ENCODE peak calls at places on chromosomes 1 and 21, in eight cellular contexts. V, P, R, I, Z, F, C and X are unnamed samples.

GRCh38 chr1:185973645-185974044 is 239.5 kb downstream of the HMCN1 start:
- DNase-seq in V (no peak), P (no peak), R (no peak), I (no peak), Z (no peak), F (no peak), C (peak; percentile 93), X (peak; percentile 87)

GRCh38 chr1:45543599-45544417 is 6.8 kb upstream of the AKR1A1 start:
- DNase-seq in V (no peak), P (peak; percentile 97), R (no peak), I (peak; percentile 65), Z (no peak), F (peak; percentile 21), C (peak; percentile 41), X (no peak)

GRCh38 chr1:119554188-119554587 is 47.2 kb downstream of the HSD3B1 start:
- DNase-seq in V (no peak), P (peak; percentile 43), R (no peak), I (no peak), Z (peak; percentile 28), F (peak; percentile 7), C (peak; percentile 30), X (peak; percentile 95)

GRCh38 chr1:17350053-17350452 is 21.9 kb upstream of the PADI6 start:
- DNase-seq in V (no peak), P (no peak), R (no peak), I (no peak), Z (peak; percentile 27), F (no peak), C (no peak), X (no peak)

GRCh38 chr1:246152986-246153431 is 354.1 kb downstream of the SMYD3 start:
- DNase-seq in V (no peak), P (no peak), R (no peak), I (no peak), Z (no peak), F (no peak), C (no peak), X (no peak)

GRCh38 chr1:30969903-30970302 is 61.3 kb upstream of the SDC3 start:
- DNase-seq in V (no peak), P (no peak), R (no peak), I (no peak), Z (no peak), F (no peak), C (no peak), X (no peak)

GRCh38 chr1:56255516-56256181 is 323.7 kb downstream of the PLPP3 start:
- DNase-seq in V (peak; percentile 87), P (no peak), R (no peak), I (no peak), Z (no peak), F (no peak), C (no peak), X (peak; percentile 98)

GRCh38 chr1:147772540-147772939 is 12.1 kb upstream of the GJA5 start:
- DNase-seq in V (no peak), P (no peak), R (no peak), I (no peak), Z (no peak), F (no peak), C (no peak), X (no peak)

GRCh38 chr1:245870698-245871097 is 636.4 kb downstream of the SMYD3 start:
- DNase-seq in V (no peak), P (no peak), R (no peak), I (no peak), Z (no peak), F (no peak), C (no peak), X (no peak)

GRCh38 chr1:243354511-243355153 is 98.8 kb downstream of the SDCCAG8 start:
- DNase-seq in V (no peak), P (peak; percentile 29), R (no peak), I (no peak), Z (no peak), F (no peak), C (peak; percentile 24), X (no peak)

GRCh38 chr21:37531402-37532042 is 164.9 kb downstream of the DYRK1A start:
- DNase-seq in V (peak; percentile 84), P (no peak), R (no peak), I (no peak), Z (no peak), F (no peak), C (no peak), X (no peak)

GRCh38 chr1:20528221-20528620 is 20.3 kb upstream of the MUL1 start:
- DNase-seq in V (no peak), P (no peak), R (no peak), I (no peak), Z (no peak), F (no peak), C (no peak), X (no peak)

GRCh38 chr1:91732291-91732953 is 153.5 kb downstream of the TGFBR3 start:
- DNase-seq in V (no peak), P (no peak), R (peak; percentile 61), I (no peak), Z (peak; percentile 14), F (no peak), C (peak; percentile 84), X (peak; percentile 65)

GRCh38 chr1:188986751-188987417 is 1490.8 kb downstream of the BRINP3 start:
- DNase-seq in V (no peak), P (no peak), R (no peak), I (no peak), Z (no peak), F (no peak), C (no peak), X (no peak)

GRCh38 chr1:66359815-66360214 is 174.1 kb upstream of the SGIP1 start:
- DNase-seq in V (no peak), P (no peak), R (no peak), I (no peak), Z (no peak), F (no peak), C (no peak), X (no peak)

GRCh38 chr1:245155186-245156040 is 628 bp downstream of the KIF26B start:
- DNase-seq in V (no peak), P (no peak), R (peak; percentile 13), I (peak; percentile 6), Z (peak; percentile 41), F (no peak), C (peak; percentile 44), X (no peak)

GRCh38 chr1:239682945-239683344 is 296.6 kb downstream of the CHRM3 start:
- DNase-seq in V (no peak), P (no peak), R (no peak), I (no peak), Z (no peak), F (no peak), C (no peak), X (no peak)

GRCh38 chr21:41451753-41452676 is 26.0 kb downstream of the MX1 start:
- DNase-seq in V (no peak), P (no peak), R (no peak), I (no peak), Z (no peak), F (no peak), C (no peak), X (no peak)

GRCh38 chr1:101100674-101101073 is 75.1 kb upstream of the DPH5 start:
- DNase-seq in V (no peak), P (no peak), R (no peak), I (no peak), Z (no peak), F (no peak), C (no peak), X (no peak)

GRCh38 chr1:205915354-205915990 is 27.8 kb downstream of the SLC26A9 start:
- DNase-seq in V (no peak), P (peak; percentile 36), R (no peak), I (no peak), Z (no peak), F (no peak), C (no peak), X (no peak)

GRCh38 chr1:91742848-91743292 is 143.1 kb downstream of the TGFBR3 start:
- DNase-seq in V (no peak), P (peak; percentile 44), R (no peak), I (no peak), Z (no peak), F (no peak), C (no peak), X (no peak)

GRCh38 chr1:60863131-60863530 is 219.2 kb upstream of the NFIA start:
- DNase-seq in V (no peak), P (peak; percentile 16), R (no peak), I (no peak), Z (no peak), F (no peak), C (no peak), X (no peak)

GRCh38 chr1:210912752-210913151 is 221.2 kb downstream of the KCNH1 start:
- DNase-seq in V (no peak), P (no peak), R (no peak), I (no peak), Z (no peak), F (no peak), C (no peak), X (no peak)

GRCh38 chr1:25042331-25042730 is 112.3 kb upstream of the RUNX3 start:
- DNase-seq in V (no peak), P (no peak), R (no peak), I (no peak), Z (no peak), F (no peak), C (no peak), X (no peak)

GRCh38 chr21:37000381-37000780 is 6.1 kb upstream of the RIPPLY3 start:
- DNase-seq in V (no peak), P (no peak), R (no peak), I (no peak), Z (no peak), F (no peak), C (no peak), X (no peak)